ENCODE peak calls at places on chromosomes 11 and 22, in six cellular contexts. Z is naive thymus-derived CD4-positive, alpha-beta T cell; G is effector memory CD4-positive, alpha-beta T cell; D is DND-41; U is cardiac muscle cell; Q is heart right ventricle. V is an unnamed sample.

GRCh38 chr22:26546282-26546681 is 34.0 kb upstream of the TFIP11 start:
- DNase-seq in Z (no peak), G (no peak), D (no peak), U (no peak), Q (peak; percentile 65), V (no peak)

GRCh38 chr22:47713880-47714452 is 951.5 kb downstream of the TBC1D22A start:
- DNase-seq in Z (no peak), G (no peak), D (no peak), U (no peak), Q (no peak), V (no peak)

GRCh38 chr11:6223854-6224253 is 10.6 kb downstream of the FHIP1B start:
- DNase-seq in Z (no peak), G (no peak), D (no peak), U (no peak), Q (no peak), V (no peak)

GRCh38 chr22:20728523-20729190 is 45.3 kb upstream of the SERPIND1 start:
- DNase-seq in Z (no peak), G (no peak), D (no peak), U (no peak), Q (no peak), V (no peak)

GRCh38 chr11:100459791-100460190 is 227.3 kb upstream of the ARHGAP42 start:
- DNase-seq in Z (no peak), G (no peak), D (no peak), U (no peak), Q (no peak), V (no peak)

GRCh38 chr11:7606496-7606895 is 66.8 kb downstream of the CYB5R2 start:
- DNase-seq in Z (no peak), G (no peak), D (no peak), U (no peak), Q (no peak), V (no peak)

GRCh38 chr11:22702022-22702421 is 35.6 kb downstream of the GAS2 start:
- DNase-seq in Z (no peak), G (no peak), D (no peak), U (no peak), Q (no peak), V (no peak)

GRCh38 chr11:83571301-83571700 is 285.1 kb upstream of the CCDC90B start:
- DNase-seq in Z (no peak), G (no peak), D (no peak), U (peak; percentile 19), Q (no peak), V (no peak)

GRCh38 chr11:128216198-128216597 is 371.2 kb downstream of the ETS1 start:
- DNase-seq in Z (no peak), G (no peak), D (no peak), U (no peak), Q (no peak), V (no peak)

GRCh38 chr22:27748355-27749168 is 53.0 kb downstream of the MN1 start:
- DNase-seq in Z (no peak), G (no peak), D (no peak), U (peak; percentile 81), Q (no peak), V (no peak)

GRCh38 chr22:37610480-37611148 is 2.0 kb downstream of the GGA1 start:
- DNase-seq in Z (no peak), G (no peak), D (no peak), U (no peak), Q (no peak), V (no peak)

GRCh38 chr22:19826619-19826950 is 28.1 kb downstream of the GNB1L start:
- DNase-seq in Z (no peak), G (no peak), D (peak; percentile 2), U (no peak), Q (no peak), V (no peak)

GRCh38 chr11:60389279-60389910 is 6.9 kb upstream of the MS4A14 start:
- DNase-seq in Z (no peak), G (no peak), D (no peak), U (no peak), Q (no peak), V (no peak)

GRCh38 chr11:40228671-40229070 is 1230.8 kb downstream of the LRRC4C start:
- DNase-seq in Z (no peak), G (no peak), D (no peak), U (no peak), Q (no peak), V (no peak)

GRCh38 chr22:40867109-40867508 is 5.2 kb upstream of the DNAJB7 start:
- DNase-seq in Z (no peak), G (no peak), D (no peak), U (no peak), Q (no peak), V (no peak)

GRCh38 chr11:92436026-92436425 is 211.4 kb downstream of the FAT3 start:
- DNase-seq in Z (no peak), G (no peak), D (no peak), U (no peak), Q (no peak), V (no peak)

GRCh38 chr11:65611758-65612603 is 2.0 kb downstream of the MAP3K11 start:
- DNase-seq in Z (no peak), G (no peak), D (no peak), U (peak; percentile 43), Q (peak; percentile 44), V (no peak)

GRCh38 chr11:65615229-65615949 is at the start of gene PCNX3:
- DNase-seq in Z (peak; percentile 100), G (peak; percentile 100), D (peak; percentile 100), U (peak; percentile 100), Q (peak; percentile 100), V (peak; percentile 100)

GRCh38 chr11:65613091-65613928 is 711 bp downstream of the MAP3K11 start:
- DNase-seq in Z (no peak), G (no peak), D (no peak), U (no peak), Q (no peak), V (peak; percentile 31)

GRCh38 chr11:65611028-65611757 is 2.8 kb downstream of the MAP3K11 start:
- DNase-seq in Z (no peak), G (no peak), D (no peak), U (peak; percentile 54), Q (peak; percentile 81), V (no peak)

GRCh38 chr11:65612691-65613090 is 1.3 kb downstream of the MAP3K11 start:
- DNase-seq in Z (no peak), G (no peak), D (no peak), U (no peak), Q (no peak), V (no peak)
- H3K4me3 ChIP-seq in Z (peak overlapping the region; percentile 89), G (peak overlapping the region; percentile 85), D (peak overlapping the region; percentile 99), U (no peak overlapping the region), Q (peak overlapping the region; percentile 94), V (peak overlapping the region; percentile 93)

GRCh38 chr11:117380676-117381075 is 53.0 kb downstream of the CEP164 start:
- DNase-seq in Z (no peak), G (no peak), D (no peak), U (no peak), Q (no peak), V (no peak)
- H3K9me3 ChIP-seq in Z (no peaks in the 10 kb centered on the region), G (no peaks in the 10 kb centered on the region), D (no peaks in the 10 kb centered on the region), U (no peaks in the 10 kb centered on the region), Q (no peaks in the 10 kb centered on the region), V (no peaks in the 10 kb centered on the region)

GRCh38 chr11:12211331-12212065 is 101.1 kb downstream of the MICAL2 start:
- DNase-seq in Z (no peak), G (no peak), D (no peak), U (no peak), Q (no peak), V (no peak)

GRCh38 chr11:12207384-12208150 is 97.2 kb downstream of the MICAL2 start:
- DNase-seq in Z (no peak), G (no peak), D (no peak), U (peak; percentile 52), Q (no peak), V (no peak)

GRCh38 chr11:12206529-12206928 is 96.1 kb downstream of the MICAL2 start:
- DNase-seq in Z (no peak), G (no peak), D (no peak), U (no peak), Q (no peak), V (no peak)

GRCh38 chr11:12210200-12210599 is 99.8 kb downstream of the MICAL2 start:
- DNase-seq in Z (no peak), G (no peak), D (no peak), U (no peak), Q (no peak), V (no peak)

DNA sequence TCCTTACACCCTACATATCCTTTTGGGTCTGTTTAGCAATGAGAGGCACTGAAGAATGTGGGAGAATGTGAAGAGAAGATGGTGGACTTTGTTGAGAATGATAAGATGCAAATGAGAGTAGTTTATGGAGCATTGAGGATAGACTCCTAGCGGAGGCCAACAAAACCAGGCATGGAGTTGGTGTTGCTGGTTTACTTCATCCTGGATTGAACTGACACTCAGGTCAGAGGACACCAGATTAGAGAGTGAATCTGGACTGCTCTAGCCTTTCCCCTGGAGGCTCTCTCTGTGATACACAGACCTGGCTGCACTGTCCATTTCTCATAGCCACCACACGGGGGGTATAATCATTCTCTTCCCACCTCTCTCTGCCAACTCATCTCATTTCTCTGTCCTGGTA is 98.7 kb downstream of the MICAL2 start:
- DNase-seq in Z (no peak), G (no peak), D (no peak), U (no peak), Q (no peak), V (no peak)
- H3K36me3 ChIP-seq in Z (peaks cover 11% of the 10 kb centered on the region), G (peaks cover 34% of the 10 kb centered on the region), D (no peaks in the 10 kb centered on the region), U (peaks cover 59% of the 10 kb centered on the region), Q (peaks cover 82% of the 10 kb centered on the region), V (no peaks in the 10 kb centered on the region)

GRCh38 chr22:49585695-49586243 is 241.9 kb downstream of the BRD1 start:
- DNase-seq in Z (no peak), G (no peak), D (no peak), U (no peak), Q (no peak), V (peak; percentile 35)

GRCh38 chr22:49582171-49582570 is 245.5 kb downstream of the BRD1 start:
- DNase-seq in Z (no peak), G (no peak), D (no peak), U (no peak), Q (no peak), V (no peak)

GRCh38 chr22:49583341-49583740 is 244.3 kb downstream of the BRD1 start:
- DNase-seq in Z (no peak), G (no peak), D (no peak), U (no peak), Q (no peak), V (no peak)

GRCh38 chr22:49582671-49583070 is 245.0 kb downstream of the BRD1 start:
- DNase-seq in Z (no peak), G (no peak), D (no peak), U (no peak), Q (no peak), V (no peak)

DNA sequence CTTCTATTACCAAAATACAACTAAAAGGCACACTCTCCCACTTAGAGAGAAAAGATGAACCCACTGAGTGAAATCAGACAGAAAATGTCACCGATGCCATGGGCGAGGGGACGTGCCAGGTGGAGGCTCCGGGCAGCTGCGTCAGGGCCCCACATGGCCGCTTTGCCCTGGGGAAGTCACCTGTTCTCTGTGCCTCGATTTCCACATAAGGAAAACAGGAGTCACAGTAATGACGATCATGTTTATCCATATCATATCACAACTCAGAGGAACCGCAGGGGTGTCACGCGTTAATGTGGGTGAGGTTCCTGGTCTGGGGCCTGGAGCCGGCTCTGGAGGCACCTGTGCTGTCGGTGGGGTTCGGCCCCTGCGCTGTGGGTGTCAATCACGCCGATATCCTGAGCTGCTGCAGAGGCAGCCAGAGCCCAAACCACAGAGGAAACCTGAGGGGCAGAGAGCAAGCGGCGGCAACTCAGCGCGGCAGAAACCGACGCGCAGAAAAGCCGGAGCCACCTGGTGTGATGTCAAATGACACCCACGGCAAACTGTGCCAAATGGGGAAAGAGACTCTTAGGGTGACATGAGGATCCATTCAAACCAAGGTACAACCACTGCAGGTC is 243.7 kb downstream of the BRD1 start:
- DNase-seq in Z (no peak), G (no peak), D (no peak), U (no peak), Q (no peak), V (no peak)
- H3K4me3 ChIP-seq in Z (no peak overlapping the region), G (no peak overlapping the region), D (no peak overlapping the region), U (no peak overlapping the region), Q (no peak overlapping the region), V (no peak overlapping the region)